ENCODE peak calls at places on chromosomes 2 and 18, in eight cellular contexts. V is right lobe of liver, W is transverse colon, M is A549, A is prostate gland, Y is Peyer's patch, F is NB4, Z is heart left ventricle. R is an unnamed sample.

GRCh38 chr2:163990554-163990953 is 254.7 kb upstream of the FIGN start:
- DNase-seq in V (no peak), W (no peak), M (no peak), A (no peak), Y (no peak), F (no peak), Z (no peak), R (no peak)

GRCh38 chr2:220043993-220044335 is 416.5 kb downstream of the SLC4A3 start:
- DNase-seq in V (no peak), W (no peak), M (no peak), A (no peak), Y (no peak), F (no peak), Z (no peak), R (no peak)

GRCh38 chr2:177731384-177731783 is 338.8 kb downstream of the AGPS start:
- DNase-seq in V (no peak), W (no peak), M (no peak), A (no peak), Y (no peak), F (peak), Z (no peak), R (no peak)

GRCh38 chr2:31324000-31324633 is 90.2 kb downstream of the EHD3 start:
- DNase-seq in V (no peak), W (no peak), M (no peak), A (no peak), Y (no peak), F (no peak), Z (no peak), R (no peak)

GRCh38 chr2:128808462-128809255 is 490.0 kb upstream of the HS6ST1 start:
- DNase-seq in V (peak), W (no peak), M (no peak), A (no peak), Y (no peak), F (no peak), Z (no peak), R (no peak)

GRCh38 chr18:49617329-49617695 is 55.5 kb downstream of the LIPG start:
- DNase-seq in V (no peak), W (no peak), M (no peak), A (no peak), Y (no peak), F (no peak), Z (no peak), R (no peak)

GRCh38 chr2:40129725-40130124 is 322.2 kb downstream of the SLC8A1 start:
- DNase-seq in V (no peak), W (peak), M (no peak), A (no peak), Y (no peak), F (no peak), Z (peak), R (no peak)

GRCh38 chr2:180519276-180519675 is 461.1 kb upstream of the UBE2E3 start:
- DNase-seq in V (no peak), W (no peak), M (peak), A (no peak), Y (no peak), F (no peak), Z (no peak), R (no peak)

GRCh38 chr2:53600835-53601234 is 166.8 kb upstream of the CHAC2 start:
- DNase-seq in V (no peak), W (no peak), M (no peak), A (no peak), Y (no peak), F (no peak), Z (no peak), R (no peak)

GRCh38 chr2:147135401-147135800 is 709.4 kb upstream of the ACVR2A start:
- DNase-seq in V (no peak), W (no peak), M (no peak), A (no peak), Y (no peak), F (no peak), Z (no peak), R (no peak)

GRCh38 chr2:42450136-42450535 is 43.6 kb downstream of the KCNG3 start:
- DNase-seq in V (no peak), W (no peak), M (no peak), A (no peak), Y (no peak), F (no peak), Z (no peak), R (no peak)

GRCh38 chr2:188285774-188286173 is 5.9 kb upstream of the GULP1 start:
- DNase-seq in V (no peak), W (no peak), M (no peak), A (no peak), Y (no peak), F (no peak), Z (no peak), R (no peak)

GRCh38 chr18:9147440-9148238 is 11.1 kb downstream of the ANKRD12 start:
- DNase-seq in V (no peak), W (peak), M (peak), A (peak), Y (no peak), F (peak), Z (peak), R (no peak)

GRCh38 chr2:28752608-28752984 is 966 bp downstream of the PPP1CB start:
- DNase-seq in V (no peak), W (no peak), M (no peak), A (no peak), Y (no peak), F (no peak), Z (no peak), R (no peak)

GRCh38 chr2:39469807-39470206 is 32.7 kb upstream of the MAP4K3 start:
- DNase-seq in V (no peak), W (peak), M (no peak), A (no peak), Y (peak), F (peak), Z (peak), R (no peak)

GRCh38 chr2:32502941-32503340 is 124.9 kb upstream of the TTC27 start:
- DNase-seq in V (no peak), W (no peak), M (no peak), A (no peak), Y (no peak), F (no peak), Z (no peak), R (no peak)

GRCh38 chr2:205343103-205343502 is 339.2 kb upstream of the NRP2 start:
- DNase-seq in V (no peak), W (no peak), M (no peak), A (no peak), Y (no peak), F (no peak), Z (no peak), R (no peak)

GRCh38 chr2:8310557-8311455 is 371.1 kb upstream of the ID2 start:
- DNase-seq in V (no peak), W (no peak), M (no peak), A (no peak), Y (no peak), F (peak), Z (no peak), R (no peak)

GRCh38 chr18:10950876-10951630 is 198.3 kb downstream of the PIEZO2 start:
- DNase-seq in V (no peak), W (no peak), M (no peak), A (no peak), Y (no peak), F (no peak), Z (no peak), R (no peak)

GRCh38 chr2:40457846-40458245 is 6.0 kb upstream of the SLC8A1 start:
- DNase-seq in V (no peak), W (no peak), M (no peak), A (no peak), Y (no peak), F (no peak), Z (no peak), R (no peak)

GRCh38 chr2:26086155-26086634 is 52.3 kb downstream of the RAB10 start:
- DNase-seq in V (no peak), W (no peak), M (no peak), A (no peak), Y (no peak), F (peak), Z (no peak), R (no peak)

GRCh38 chr18:53944721-53945120 is 279.7 kb downstream of the MBD2 start:
- DNase-seq in V (no peak), W (no peak), M (no peak), A (no peak), Y (no peak), F (peak), Z (no peak), R (no peak)

GRCh38 chr2:10045561-10046355 is 2.4 kb downstream of the KLF11 start:
- DNase-seq in V (peak), W (no peak), M (no peak), A (no peak), Y (no peak), F (no peak), Z (no peak), R (no peak)

GRCh38 chr2:98445708-98446577 is 1.3 kb downstream of the INPP4A start:
- DNase-seq in V (no peak), W (no peak), M (no peak), A (no peak), Y (no peak), F (peak), Z (no peak), R (no peak)

GRCh38 chr2:98452396-98453027 is 7.9 kb downstream of the INPP4A start:
- DNase-seq in V (no peak), W (no peak), M (no peak), A (no peak), Y (no peak), F (no peak), Z (no peak), R (no peak)

GRCh38 chr2:98445167-98445522 is 487 bp downstream of the INPP4A start:
- DNase-seq in V (no peak), W (no peak), M (no peak), A (no peak), Y (no peak), F (peak), Z (no peak), R (no peak)

GRCh38 chr2:98446850-98447249 is 2.2 kb downstream of the INPP4A start:
- DNase-seq in V (no peak), W (no peak), M (no peak), A (no peak), Y (no peak), F (no peak), Z (no peak), R (no peak)

DNA sequence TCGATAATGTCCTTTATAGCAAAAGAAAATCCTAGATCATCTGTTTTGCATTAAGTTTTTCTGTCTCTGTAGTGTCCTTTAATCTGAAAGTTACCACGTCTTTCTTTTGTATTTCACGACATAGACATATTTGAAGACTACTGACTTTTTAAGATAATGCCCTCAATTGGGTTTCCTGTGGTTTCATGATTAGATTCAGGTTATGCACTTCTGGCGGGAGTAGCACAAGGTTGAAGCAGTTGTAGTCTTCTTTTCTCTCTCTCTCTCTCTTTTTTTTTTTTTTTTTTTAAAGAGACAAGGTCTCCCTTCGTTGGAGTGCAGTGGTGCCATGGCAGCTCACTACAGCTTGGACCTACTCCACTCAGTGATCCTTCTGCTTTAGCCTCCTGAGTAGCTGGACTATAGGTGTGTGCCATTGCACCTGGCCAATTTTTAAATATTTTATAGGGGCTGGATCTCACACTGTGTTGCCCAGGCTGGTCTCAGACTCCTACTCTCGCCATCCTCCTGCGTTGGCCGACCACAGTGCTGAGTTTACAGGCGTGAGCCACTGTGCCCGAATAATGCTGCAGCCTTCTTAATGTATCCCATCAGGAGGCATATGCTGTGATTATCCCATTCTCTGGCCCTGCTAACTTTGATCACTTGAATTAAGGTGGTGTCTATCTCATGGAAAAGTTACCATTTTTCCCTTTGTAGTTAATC is 3.9 kb downstream of the INPP4A start:
- DNase-seq in V (no peak), W (no peak), M (no peak), A (no peak), Y (no peak), F (no peak), Z (no peak), R (no peak)
- H3K4me3 ChIP-seq in V (no peak), W (no peak), M (no peak), A (no peak), Y (no peak), F (no peak), Z (no peak), R (no peak)

GRCh38 chr2:263774-264492 is at the start of gene SH3YL1:
- DNase-seq in V (peak), W (peak), M (no peak), A (peak), Y (peak), F (peak), Z (peak), R (peak)

GRCh38 chr2:263022-263738 is 652 bp downstream of the SH3YL1 start:
- DNase-seq in V (no peak), W (peak), M (no peak), A (peak), Y (no peak), F (no peak), Z (no peak), R (peak)

GRCh38 chr2:262117-262516 is 1.7 kb downstream of the SH3YL1 start:
- DNase-seq in V (no peak), W (no peak), M (no peak), A (no peak), Y (no peak), F (no peak), Z (no peak), R (no peak)

GRCh38 chr2:268323-268722 is 3.6 kb downstream of the ACP1 start:
- DNase-seq in V (no peak), W (no peak), M (no peak), A (no peak), Y (no peak), F (no peak), Z (no peak), R (no peak)

GRCh38 chr2:264493-265468 is at the start of gene ACP1:
- DNase-seq in V (peak), W (peak), M (peak), A (peak), Y (peak), F (peak), Z (peak), R (peak)
- TF ChIP-seq POLR2A in V (peak), W (peak), M (peak), A (peak), Y (peak), F (peak), Z (no peak), R (peak)

DNA sequence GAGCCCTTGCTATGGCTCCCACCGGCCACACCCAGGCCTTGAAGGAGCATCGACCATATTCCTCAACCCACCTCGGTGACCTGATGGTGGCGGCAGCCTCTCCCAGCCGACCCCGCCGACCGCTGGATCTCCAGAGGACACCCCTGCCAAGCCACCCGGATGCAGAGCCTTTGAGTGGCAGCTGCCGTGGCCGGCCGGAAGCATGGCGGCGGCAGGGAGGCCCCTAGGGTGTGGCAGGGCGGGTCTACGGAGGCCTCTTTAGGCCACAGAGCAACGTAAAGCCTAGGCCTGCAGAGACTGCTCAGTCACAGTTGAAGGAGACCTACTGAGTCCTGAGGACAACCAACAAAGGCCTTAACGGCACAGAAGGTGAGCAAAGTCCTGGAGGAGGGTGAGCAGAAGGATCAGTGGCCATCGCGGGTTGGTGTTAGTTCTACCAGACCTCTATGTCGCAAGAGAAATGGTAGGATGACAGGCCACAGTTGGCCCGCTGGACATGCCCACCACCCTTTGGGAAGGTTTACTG is 50.4 kb upstream of the TMEM247 start:
- DNase-seq in V (no peak), W (no peak), M (no peak), A (no peak), Y (no peak), F (no peak), Z (no peak), R (no peak)
- H3K4me3 ChIP-seq in V (no peak), W (no peak), M (no peak), A (no peak), Y (no peak), F (no peak), Z (no peak), R (no peak)

DNA sequence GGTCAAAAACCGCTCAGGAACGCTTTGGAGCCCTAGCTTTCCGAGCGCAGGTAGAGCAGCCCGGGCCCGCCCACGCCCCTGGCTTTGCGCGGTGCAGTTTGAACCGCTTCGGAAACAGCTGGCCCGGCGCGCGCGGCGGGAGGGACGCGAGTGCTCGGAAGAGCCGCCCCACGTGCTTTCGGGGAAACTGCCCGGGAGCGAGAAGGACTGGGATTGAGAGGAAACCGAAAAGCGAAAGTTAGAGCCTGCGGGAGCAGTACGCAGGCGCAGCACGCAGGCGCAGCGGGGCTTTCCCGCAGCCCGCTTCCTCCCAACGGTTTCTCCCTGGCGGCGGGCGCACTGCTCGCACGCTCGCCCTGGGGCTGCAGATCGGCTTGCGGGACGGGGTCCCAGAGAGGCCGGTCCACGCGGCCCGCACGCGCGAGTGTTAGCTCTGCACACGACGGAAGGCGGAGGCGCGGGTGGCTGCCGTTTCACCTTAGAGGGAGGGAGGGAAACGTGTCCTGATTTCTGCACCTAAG is 6.3 kb upstream of the STAT1 start:
- DNase-seq in V (peak), W (peak), M (peak), A (peak), Y (peak), F (peak), Z (peak), R (peak)
- TF ChIP-seq POLR2A in V (peak), W (peak), M (peak), A (peak), Y (peak), F (peak), Z (no peak), R (peak)

DNA sequence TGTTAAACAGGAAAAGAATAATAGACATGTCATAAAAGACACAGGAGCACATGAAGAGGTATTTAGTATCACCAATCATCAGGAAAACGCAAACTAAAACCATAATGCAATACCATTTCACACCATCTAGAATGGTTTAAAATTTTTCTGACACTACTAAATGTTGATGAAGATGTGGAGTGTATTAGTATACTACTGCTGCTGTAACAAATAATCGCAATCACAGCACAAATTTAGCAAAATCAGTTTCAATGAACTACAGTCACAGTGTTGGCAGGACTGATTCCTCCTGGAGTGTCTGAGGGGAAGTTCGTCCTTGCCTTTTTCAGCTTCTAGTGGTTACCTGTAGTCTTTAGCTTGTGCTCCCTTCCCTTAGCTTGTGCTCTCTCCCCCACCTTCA is 24.1 kb downstream of the SMAD2 start:
- DNase-seq in V (no peak), W (no peak), M (no peak), A (no peak), Y (no peak), F (no peak), Z (no peak), R (no peak)
- H3K4me3 ChIP-seq in V (no peak), W (no peak), M (no peak), A (no peak), Y (no peak), F (no peak), Z (no peak), R (no peak)

DNA sequence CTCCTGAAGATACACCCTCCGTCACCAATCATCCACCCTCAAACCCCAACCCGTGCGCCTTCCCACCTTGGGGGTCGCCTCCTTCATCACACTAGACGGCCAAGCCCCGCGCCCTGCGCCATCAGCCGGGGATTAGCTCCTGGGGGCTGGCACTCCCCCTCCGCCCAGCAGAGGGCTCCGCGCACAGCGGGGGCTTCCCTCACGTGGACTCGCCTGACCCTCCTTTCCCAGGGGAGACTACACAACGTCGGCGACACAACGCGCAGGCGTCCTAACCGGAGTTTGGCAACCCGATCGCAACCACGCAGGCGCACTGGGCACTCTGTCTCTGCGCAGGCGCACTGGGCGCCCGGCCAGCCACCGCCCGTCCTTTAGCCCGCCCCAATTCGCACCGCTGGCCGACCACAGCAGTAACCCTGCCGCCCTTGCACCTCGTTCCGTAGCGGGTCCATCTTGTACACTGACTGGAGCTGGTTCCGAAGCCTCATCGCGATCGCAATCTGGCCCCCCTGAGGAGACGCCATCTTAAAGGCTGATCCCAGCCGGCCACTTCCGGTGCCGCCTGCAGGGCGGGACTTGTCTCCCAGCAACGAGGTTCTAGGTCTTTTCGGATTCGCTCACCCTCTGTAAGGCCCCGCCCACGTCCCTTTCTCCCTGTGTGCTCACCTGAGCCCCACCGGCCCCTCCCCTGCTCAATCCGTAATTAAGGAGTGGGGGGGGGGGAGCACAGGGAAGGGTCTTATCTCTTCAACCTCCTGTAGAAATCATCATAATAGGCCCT is at the start of gene PCGF1:
- DNase-seq in V (peak), W (peak), M (peak), A (peak), Y (peak), F (peak), Z (peak), R (peak)
- TF ChIP-seq POLR2A in V (peak), W (peak), M (peak), A (peak), Y (peak), F (peak), Z (no peak), R (peak)

DNA sequence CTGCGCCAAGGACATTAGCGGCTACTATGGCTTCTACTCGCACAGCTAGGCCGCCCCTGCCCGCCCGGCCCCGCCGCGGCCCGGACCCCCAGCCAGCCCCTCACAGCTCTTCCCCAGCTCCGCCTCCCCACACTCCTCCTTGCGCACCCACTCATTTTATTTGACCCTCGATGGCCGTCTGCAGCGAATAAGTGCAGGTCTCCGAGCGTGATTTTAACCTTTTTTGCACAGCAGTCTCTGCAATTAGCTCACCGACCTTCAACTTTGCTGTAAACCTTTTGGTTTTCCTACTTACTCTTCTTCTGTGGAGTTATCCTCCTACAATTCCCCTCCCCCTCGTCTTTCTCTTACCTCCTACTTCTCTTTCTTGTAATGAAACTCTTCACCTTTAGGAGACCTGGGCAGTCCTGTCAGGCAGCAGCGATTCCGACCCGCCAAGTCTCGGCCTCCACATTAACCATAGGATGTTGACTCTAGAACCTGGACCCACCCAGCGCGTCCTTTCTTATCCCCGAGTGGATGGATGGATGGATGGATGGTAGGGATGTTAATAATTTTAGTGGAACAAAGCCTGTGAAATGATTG is 8.2 kb downstream of the TBR1 start:
- DNase-seq in V (no peak), W (no peak), M (no peak), A (no peak), Y (no peak), F (no peak), Z (no peak), R (no peak)
- H3K4me3 ChIP-seq in V (no peak), W (peak), M (no peak), A (no peak), Y (peak), F (no peak), Z (no peak), R (no peak)